ENCODE peak calls at places on chromosomes 3 and 15, in seven cellular contexts. E, C, U, I, F, Y and J are unnamed samples.

GRCh38 chr3:168476360-168476980 is 380.7 kb upstream of the GOLIM4 start:
- DNase-seq in U (no peak), E (no peak), F (no peak), I (no peak), C (no peak), Y (no peak), J (no peak)

GRCh38 chr3:56125358-56126005 is 342.8 kb downstream of the ERC2 start:
- DNase-seq in E (no peak), C (peak), U (no peak), I (peak), Y (peak), F (peak), J (no peak)

GRCh38 chr3:106130384-106131084 is 261.7 kb upstream of the CBLB start:
- DNase-seq in U (no peak), C (no peak), E (no peak), F (peak), Y (peak), I (no peak), J (no peak)

GRCh38 chr15:31098491-31098917 is 3.0 kb downstream of the TRPM1 start:
- DNase-seq in U (no peak), Y (no peak), E (no peak), I (no peak), F (no peak), C (no peak), J (no peak)

GRCh38 chr3:189954733-189955665 is 165.7 kb downstream of the P3H2 start:
- DNase-seq in F (no peak), Y (no peak), U (no peak), C (no peak), I (no peak), E (no peak), J (no peak)

GRCh38 chr3:179768080-179768479 is 115.2 kb downstream of the USP13 start:
- DNase-seq in U (no peak), F (peak), C (no peak), Y (peak), E (no peak), I (no peak), J (no peak)

GRCh38 chr3:51539291-51539891 is 872 bp downstream of the RAD54L2 start:
- DNase-seq in I (no peak), C (no peak), E (peak), U (no peak), Y (peak), F (peak), J (peak)

GRCh38 chr3:185586644-185586964 is 509 bp downstream of the SENP2 start:
- DNase-seq in U (no peak), E (no peak), I (no peak), Y (no peak), C (no peak), F (no peak), J (no peak)

GRCh38 chr3:173865900-173866498 is 468.5 kb downstream of the NLGN1 start:
- DNase-seq in U (no peak), F (no peak), I (no peak), E (no peak), Y (no peak), C (no peak), J (no peak)

GRCh38 chr3:112984485-112984884 is 6.3 kb upstream of the GTPBP8 start:
- DNase-seq in U (no peak), F (peak), Y (no peak), C (no peak), E (no peak), I (no peak), J (peak)

GRCh38 chr3:124266517-124266916 is 274.6 kb upstream of the ROPN1 start:
- DNase-seq in C (no peak), E (no peak), U (no peak), I (no peak), Y (peak), F (no peak), J (no peak)

GRCh38 chr3:77513541-77513940 is 473.6 kb downstream of the ROBO2 start:
- DNase-seq in U (no peak), Y (peak), F (no peak), E (no peak), I (no peak), C (no peak), J (no peak)

GRCh38 chr3:102741694-102742093 is 306.9 kb downstream of the ZPLD1 start:
- DNase-seq in Y (no peak), E (no peak), I (no peak), F (no peak), U (no peak), C (no peak), J (no peak)

GRCh38 chr3:102736288-102736960 is 301.6 kb downstream of the ZPLD1 start:
- DNase-seq in C (no peak), Y (no peak), I (no peak), F (no peak), E (no peak), U (no peak), J (no peak)

GRCh38 chr3:102736961-102737304 is 302.1 kb downstream of the ZPLD1 start:
- DNase-seq in F (no peak), I (no peak), Y (no peak), U (no peak), E (no peak), C (no peak), J (no peak)

GRCh38 chr3:102737353-102737752 is 302.5 kb downstream of the ZPLD1 start:
- DNase-seq in F (no peak), E (no peak), I (no peak), U (no peak), C (no peak), Y (no peak), J (no peak)

DNA sequence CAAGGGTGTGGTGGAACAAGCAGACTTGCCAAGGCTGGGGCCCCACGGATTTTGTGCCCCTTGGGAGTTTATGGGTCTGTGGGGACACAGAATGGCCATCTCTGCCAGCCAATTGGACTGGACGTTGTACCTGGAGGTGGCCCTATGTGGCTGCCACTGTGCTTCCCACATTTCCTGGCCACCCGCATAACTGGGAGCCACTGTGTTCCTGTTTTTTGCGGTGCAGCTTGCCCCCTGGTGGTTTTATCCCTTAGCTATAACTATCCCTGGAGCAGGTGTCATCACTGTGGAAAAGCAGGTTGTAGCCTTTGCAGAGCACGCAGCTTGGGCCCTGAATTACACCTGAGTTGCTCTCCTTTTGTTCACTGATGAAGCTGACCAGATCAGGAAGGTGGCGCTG is 306.3 kb downstream of the ZPLD1 start:
- DNase-seq in Y (no peak), E (no peak), U (no peak), C (no peak), I (no peak), F (no peak), J (no peak)
- TF ChIP-seq CTCF in Y (no peak), E (peak), U (no peak), C (no peak), I (no peak), F (no peak), J (peak)

GRCh38 chr3:157353657-157354056 is 83.0 kb upstream of the PTX3 start:
- DNase-seq in F (no peak), U (no peak), C (no peak), E (no peak), Y (no peak), I (no peak), J (no peak)

GRCh38 chr3:157356541-157356940 is 80.1 kb upstream of the PTX3 start:
- DNase-seq in I (no peak), C (no peak), F (no peak), U (no peak), Y (no peak), E (no peak), J (no peak)

GRCh38 chr3:157355276-157355675 is 81.4 kb upstream of the PTX3 start:
- DNase-seq in E (no peak), Y (no peak), U (no peak), I (no peak), C (no peak), F (no peak), J (peak)

GRCh38 chr3:157354254-157354653 is 82.4 kb upstream of the PTX3 start:
- DNase-seq in E (no peak), Y (no peak), F (no peak), U (no peak), C (no peak), I (no peak), J (no peak)

DNA sequence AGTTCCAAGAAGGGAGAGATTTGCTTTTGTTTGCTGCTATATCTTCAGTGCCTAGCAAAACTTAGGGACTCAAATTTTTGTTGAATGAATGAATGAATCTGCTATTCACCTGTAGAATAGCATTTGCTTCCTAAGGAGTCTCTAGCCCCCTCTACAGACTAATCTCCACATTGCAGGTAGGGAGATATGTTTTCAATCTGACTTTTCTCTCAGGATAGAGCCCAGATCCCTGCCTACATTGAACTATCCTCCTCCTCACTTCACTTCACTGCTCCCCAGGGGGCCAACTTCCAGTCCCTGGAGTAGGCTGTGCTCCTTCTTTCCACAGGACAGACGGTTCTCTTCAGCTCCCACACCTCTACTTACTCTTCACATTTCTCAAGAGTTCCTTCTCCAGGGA is 81.9 kb upstream of the PTX3 start:
- DNase-seq in C (no peak), F (peak), U (no peak), I (no peak), E (peak), Y (no peak), J (no peak)
- TF ChIP-seq CTCF in C (no peak), F (peak), U (no peak), I (peak), E (peak), Y (peak), J (peak)

GRCh38 chr3:131750256-131750655 is 247.5 kb upstream of the MRPL3 start:
- DNase-seq in U (no peak), F (no peak), I (no peak), C (no peak), E (no peak), Y (no peak), J (no peak)
- TF ChIP-seq CTCF in U (no peak), F (no peak), I (no peak), C (no peak), E (no peak), Y (no peak), J (no peak)

GRCh38 chr15:54273928-54274327 is 295.7 kb downstream of the UNC13C start:
- DNase-seq in E (no peak), I (no peak), F (no peak), U (no peak), Y (no peak), C (no peak), J (no peak)
- TF ChIP-seq CTCF in E (no peak), I (peak), F (no peak), U (no peak), Y (no peak), C (no peak), J (no peak)

GRCh38 chr15:71349336-71349735 is 234.1 kb downstream of the THSD4 start:
- DNase-seq in C (no peak), F (no peak), Y (no peak), I (no peak), U (no peak), E (no peak), J (no peak)

GRCh38 chr15:71352765-71353164 is 237.5 kb downstream of the THSD4 start:
- DNase-seq in Y (no peak), E (no peak), I (no peak), C (no peak), F (no peak), U (no peak), J (no peak)

GRCh38 chr15:71353171-71353570 is 237.9 kb downstream of the THSD4 start:
- DNase-seq in F (no peak), E (no peak), I (no peak), Y (no peak), C (no peak), U (no peak), J (no peak)

GRCh38 chr15:71349736-71350515 is 234.7 kb downstream of the THSD4 start:
- DNase-seq in I (no peak), C (no peak), E (no peak), U (no peak), F (no peak), Y (no peak), J (no peak)

DNA sequence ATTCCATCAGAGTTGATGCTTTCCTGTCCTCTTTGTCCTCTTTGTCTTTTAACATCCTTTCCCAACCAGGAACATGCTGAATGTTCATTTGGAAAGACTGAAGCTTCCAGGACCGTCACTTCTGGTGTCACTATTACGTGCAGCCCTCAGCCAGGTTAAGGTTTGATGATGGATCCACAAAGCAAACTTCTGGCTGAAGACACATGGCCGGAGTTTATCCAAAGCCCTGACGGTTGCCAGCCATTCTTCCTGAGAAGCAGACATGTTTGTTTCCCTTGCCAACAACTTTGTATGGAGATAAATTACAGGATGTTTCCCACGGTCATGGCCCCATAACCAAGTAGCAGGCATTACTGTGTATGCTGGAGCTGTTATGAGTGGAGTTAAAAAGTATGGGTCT is 236.9 kb downstream of the THSD4 start:
- DNase-seq in C (no peak), I (no peak), Y (no peak), E (no peak), F (no peak), U (no peak), J (no peak)
- TF ChIP-seq CTCF in C (no peak), I (no peak), Y (no peak), E (no peak), F (no peak), U (no peak), J (no peak)

DNA sequence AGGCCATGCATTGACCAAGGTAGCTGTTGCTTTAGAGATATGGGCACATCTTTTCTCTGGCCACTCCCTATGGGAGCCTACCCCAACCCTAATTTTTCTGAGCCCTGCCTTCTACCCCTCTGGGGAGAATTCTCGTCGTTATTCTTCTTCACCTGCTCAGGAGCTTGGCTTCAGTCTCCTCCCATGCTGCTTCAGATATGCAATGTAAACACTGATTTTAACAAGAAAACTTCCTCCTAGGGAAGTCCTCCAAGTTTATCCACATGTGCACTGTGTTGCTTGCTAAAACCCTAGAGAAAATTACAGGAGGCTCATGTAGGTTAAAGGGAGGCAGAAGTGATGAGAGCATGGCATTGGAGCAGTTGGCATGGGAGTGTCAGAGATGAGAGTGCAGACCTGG is 445.2 kb upstream of the MDFIC2 start:
- DNase-seq in C (no peak), E (no peak), F (no peak), I (no peak), Y (no peak), U (no peak), J (no peak)
- TF ChIP-seq CTCF in C (no peak), E (no peak), F (no peak), I (no peak), Y (no peak), U (no peak), J (no peak)

GRCh38 chr3:150384517-150385212 is 23.4 kb upstream of the TSC22D2 start:
- DNase-seq in C (peak), Y (no peak), I (no peak), E (peak), F (peak), U (no peak), J (no peak)
- TF ChIP-seq CTCF in C (no peak), Y (no peak), I (no peak), E (no peak), F (no peak), U (no peak), J (peak)